ENCODE peak calls at places on chromosomes 5 and 9, in eight cellular contexts. E is stomach; U is osteoblast; D is fibroblast of lung; V is A673; T is tibial artery; S is sigmoid colon; X is CD8-positive, alpha-beta T cell. C is an unnamed sample. For H3K9me3 and H3K4me1, the result is how much of the 10 kb centered on the place peaks cover.

GRCh38 chr9:6106576-6107339 is 91.3 kb upstream of the RANBP6 start:
- DNase-seq in X (no peak), S (no peak), E (no peak), V (peak), T (no peak), D (peak), U (peak), C (no peak)

GRCh38 chr5:167743685-167744084 is 547.8 kb upstream of the WWC1 start:
- DNase-seq in S (no peak), T (no peak), U (peak), V (peak), D (peak), X (no peak), E (no peak), C (no peak)

GRCh38 chr5:137142371-137143243 is 356.5 kb downstream of the SPOCK1 start:
- DNase-seq in T (peak), S (no peak), X (no peak), V (no peak), E (no peak), D (peak), U (peak), C (peak)

GRCh38 chr9:38120961-38121360 is 51.9 kb upstream of the SHB start:
- DNase-seq in U (no peak), X (no peak), T (no peak), V (no peak), S (no peak), D (no peak), E (no peak), C (peak)

GRCh38 chr9:127397722-127398647 is 1.0 kb downstream of the SLC2A8 start:
- DNase-seq in D (peak), U (peak), S (peak), E (peak), T (peak), X (no peak), V (peak), C (peak)

GRCh38 chr9:72315089-72315509 is 49.9 kb downstream of the ZFAND5 start:
- DNase-seq in X (no peak), D (no peak), V (peak), U (no peak), E (peak), T (peak), S (peak), C (peak)

GRCh38 chr5:111747336-111747735 is 9.7 kb downstream of the NREP start:
- DNase-seq in S (no peak), V (no peak), E (no peak), X (no peak), D (peak), U (no peak), T (no peak), C (no peak)

GRCh38 chr9:81609782-81610738 is 79.3 kb downstream of the TLE1 start:
- DNase-seq in E (no peak), S (no peak), T (no peak), V (no peak), U (peak), X (no peak), D (peak), C (no peak)

GRCh38 chr9:99127372-99128132 is 22.6 kb downstream of the TGFBR1 start:
- DNase-seq in X (no peak), D (peak), E (no peak), V (no peak), T (no peak), S (no peak), U (no peak), C (no peak)

GRCh38 chr5:177098772-177099152 is 12.0 kb downstream of the FGFR4 start:
- DNase-seq in S (no peak), T (no peak), V (no peak), D (no peak), X (no peak), E (no peak), U (peak), C (no peak)

GRCh38 chr5:74667396-74667795 is 17.6 kb upstream of the HEXB start:
- DNase-seq in S (no peak), V (no peak), X (no peak), U (no peak), E (no peak), T (no peak), D (peak), C (no peak)

GRCh38 chr9:87112656-87113055 is 165.3 kb upstream of the GAS1 start:
- DNase-seq in U (no peak), V (no peak), X (no peak), T (no peak), E (no peak), D (peak), S (no peak), C (no peak)

GRCh38 chr5:134902071-134902801 is 2.7 kb upstream of the PCBD2 start:
- DNase-seq in D (peak), X (no peak), V (peak), E (no peak), S (no peak), T (no peak), U (no peak), C (no peak)

GRCh38 chr9:134722120-134722701 is 80.6 kb downstream of the COL5A1 start:
- DNase-seq in T (no peak), D (no peak), S (peak), U (no peak), X (no peak), V (no peak), E (no peak), C (no peak)

GRCh38 chr9:89926691-89927220 is 321.9 kb downstream of the GADD45G start:
- DNase-seq in S (no peak), V (no peak), U (no peak), D (no peak), E (peak), T (peak), X (no peak), C (peak)

GRCh38 chr5:139474815-139475791 is 4.3 kb downstream of the SMIM33 start:
- DNase-seq in E (no peak), U (peak), X (no peak), V (peak), T (peak), S (peak), D (peak), C (no peak)

GRCh38 chr9:6055213-6055612 is 39.8 kb upstream of the RANBP6 start:
- DNase-seq in V (peak), X (no peak), S (no peak), E (peak), D (peak), T (no peak), U (no peak), C (no peak)

GRCh38 chr5:127754259-127754658 is 51.1 kb downstream of the CCDC192 start:
- DNase-seq in E (peak), X (no peak), T (no peak), V (no peak), D (peak), U (no peak), S (no peak), C (no peak)

GRCh38 chr5:120942551-120942950 is 478.5 kb downstream of the PRR16 start:
- DNase-seq in S (no peak), E (no peak), T (no peak), X (no peak), U (no peak), V (no peak), D (peak), C (no peak)

GRCh38 chr9:27519466-27520465 is 4.3 kb upstream of the IFNK start:
- DNase-seq in E (no peak), D (peak), V (no peak), S (no peak), U (no peak), T (no peak), X (no peak), C (no peak)

GRCh38 chr5:176875014-176875550 is 24.1 kb downstream of the HK3 start:
- DNase-seq in D (no peak), T (no peak), S (no peak), X (no peak), U (no peak), V (no peak), E (no peak), C (no peak)

GRCh38 chr9:85554349-85554748 is 187.4 kb downstream of the AGTPBP1 start:
- DNase-seq in S (no peak), D (no peak), X (no peak), T (no peak), V (no peak), U (no peak), E (no peak), C (no peak)

GRCh38 chr9:138118601-138119071 is 241.1 kb downstream of the CACNA1B start:
- DNase-seq in D (no peak), V (no peak), E (no peak), S (no peak), X (no peak), T (no peak), U (peak), C (no peak)

GRCh38 chr9:128190516-128191405 is 611 bp downstream of the CIZ1 start:
- DNase-seq in T (peak), V (no peak), X (no peak), D (no peak), U (peak), S (no peak), E (no peak), C (no peak)

GRCh38 chr5:38789777-38790176 is 56.0 kb upstream of the OSMR start:
- DNase-seq in E (no peak), X (no peak), T (no peak), D (no peak), S (no peak), V (no peak), U (no peak), C (no peak)

GRCh38 chr5:33432656-33433055 is 8.1 kb upstream of the TARS1 start:
- DNase-seq in T (no peak), U (no peak), E (no peak), S (no peak), X (no peak), D (no peak), V (no peak), C (no peak)

GRCh38 chr9:92726971-92727715 is 37.5 kb downstream of the BICD2 start:
- DNase-seq in V (no peak), E (no peak), U (peak), T (no peak), D (no peak), X (no peak), S (no peak), C (peak)

GRCh38 chr9:113349434-113350337 is at the start of gene BSPRY:
- DNase-seq in E (peak), V (no peak), U (peak), D (no peak), S (no peak), X (no peak), T (no peak), C (no peak)

GRCh38 chr9:76101945-76102344 is 211.5 kb downstream of the PCSK5 start:
- DNase-seq in V (no peak), D (no peak), T (no peak), X (no peak), U (no peak), E (no peak), S (no peak), C (no peak)

GRCh38 chr5:10592598-10592997 is 28.7 kb downstream of the ANKRD33B start:
- DNase-seq in T (no peak), E (no peak), D (no peak), V (no peak), X (no peak), U (no peak), S (no peak), C (no peak)

GRCh38 chr5:153539983-153540382 is 49.5 kb downstream of the GRIA1 start:
- DNase-seq in D (no peak), E (no peak), U (no peak), S (no peak), V (no peak), X (no peak), T (no peak), C (no peak)

GRCh38 chr5:107274576-107274975 is 396.2 kb downstream of the EFNA5 start:
- DNase-seq in X (no peak), T (no peak), U (no peak), E (no peak), D (peak), V (no peak), S (no peak), C (no peak)

GRCh38 chr5:56328753-56329560 is 95.8 kb upstream of the ANKRD55 start:
- DNase-seq in V (no peak), X (peak), D (peak), U (no peak), S (no peak), T (no peak), E (no peak), C (no peak)

GRCh38 chr5:141778211-141778610 is 96.2 kb upstream of the ARAP3 start:
- DNase-seq in S (no peak), U (peak), T (no peak), X (no peak), E (no peak), V (peak), D (peak), C (no peak)

GRCh38 chr9:114619205-114619758 is 8.2 kb downstream of the TMEM268 start:
- DNase-seq in S (no peak), V (no peak), D (no peak), E (peak), X (no peak), U (no peak), T (no peak), C (no peak)

GRCh38 chr5:53335115-53335514 is 145.3 kb upstream of the FST start:
- DNase-seq in T (no peak), E (no peak), X (no peak), S (no peak), D (no peak), V (no peak), U (no peak), C (no peak)

DNA sequence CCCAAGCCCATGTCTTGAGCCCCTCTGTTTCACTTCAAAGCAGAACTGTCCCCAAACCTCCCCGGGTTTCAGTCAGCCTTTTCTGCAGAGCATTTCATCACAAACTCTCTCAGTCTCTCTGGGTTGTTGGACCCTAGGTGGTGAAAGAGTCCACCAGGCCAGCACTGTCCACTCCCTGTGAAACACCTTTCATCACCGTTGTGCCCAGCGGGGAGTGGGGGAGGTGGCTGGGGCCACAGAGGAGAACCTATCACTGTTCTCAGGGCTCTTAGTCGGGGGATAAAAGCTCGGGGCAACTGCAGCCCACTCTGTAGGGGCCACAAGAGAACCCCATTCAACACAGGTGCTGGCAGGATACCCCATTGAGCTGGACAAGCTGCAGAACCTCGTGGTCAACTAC is 5.4 kb upstream of the RABL6 start:
- DNase-seq in S (no peak), D (no peak), E (no peak), T (no peak), X (no peak), V (no peak), U (peak), C (no peak)
- H3K27ac ChIP-seq in S (no peak), D (no peak), E (no peak), T (no peak), X (no peak), V (no peak), U (no peak), C (no peak)

GRCh38 chr5:29402270-29402669 is 1791.2 kb upstream of the CDH6 start:
- DNase-seq in T (no peak), U (no peak), X (no peak), E (no peak), D (no peak), V (no peak), S (no peak), C (no peak)
- H3K9me3 ChIP-seq in T (under half), U (under half), X (under half), E (under half), D (under half), V (under half), S (under half), C (under half)

GRCh38 chr5:14158890-14159666 is 15.9 kb downstream of the TRIO start:
- DNase-seq in E (no peak), X (no peak), T (no peak), U (no peak), S (no peak), D (no peak), V (no peak), C (no peak)
- H3K4me1 ChIP-seq in E (half or more), X (under half), T (half or more), U (half or more), S (half or more), D (under half), V (half or more), C (half or more)

GRCh38 chr5:179960204-179960831 is 52.6 kb upstream of the TBC1D9B start:
- DNase-seq in S (no peak), U (no peak), V (no peak), X (no peak), T (no peak), E (no peak), D (no peak), C (no peak)

GRCh38 chr5:179953934-179954833 is 46.5 kb upstream of the TBC1D9B start:
- DNase-seq in S (no peak), X (no peak), U (no peak), T (no peak), E (no peak), V (no peak), D (no peak), C (no peak)

GRCh38 chr5:179959627-179960026 is 51.9 kb upstream of the TBC1D9B start:
- DNase-seq in V (no peak), D (no peak), E (no peak), S (no peak), X (no peak), T (no peak), U (no peak), C (no peak)

GRCh38 chr5:179955062-179955461 is 47.4 kb upstream of the TBC1D9B start:
- DNase-seq in T (no peak), X (no peak), U (peak), V (no peak), E (no peak), D (no peak), S (no peak), C (no peak)

GRCh38 chr5:179955630-179956029 is 47.9 kb upstream of the TBC1D9B start:
- DNase-seq in S (no peak), X (no peak), V (no peak), D (no peak), E (no peak), U (no peak), T (no peak), C (no peak)
- H3K27ac ChIP-seq in S (no peak), X (no peak), V (no peak), D (no peak), E (no peak), U (no peak), T (no peak), C (no peak)

GRCh38 chr5:110270-110888 is 18.4 kb downstream of the PLEKHG4B start:
- DNase-seq in D (no peak), T (no peak), V (no peak), S (no peak), X (no peak), E (no peak), U (no peak), C (no peak)
- H3K9me3 ChIP-seq in D (under half), T (under half), V (under half), S (under half), X (under half), E (under half), U (under half), C (under half)

GRCh38 chr9:109683521-109683920 is 96.5 kb upstream of the PALM2AKAP2 start:
- DNase-seq in S (no peak), T (no peak), U (peak), V (no peak), D (peak), E (no peak), X (no peak), C (no peak)
- H3K4me1 ChIP-seq in S (under half), T (under half), U (under half), V (under half), D (under half), E (under half), X (under half), C (under half)

C was measured in right atrium auricular region.